ENCODE peak calls at places on chromosomes 12 and 14, in five cellular contexts. A, F, I, E and T are unnamed samples.

GRCh38 chr12:23684121-23684520 is 265.3 kb downstream of the SOX5 start:
- DNase-seq in A (no peak), I (no peak), E (no peak), F (no peak), T (no peak)

GRCh38 chr14:93764211-93764659 is 24.1 kb downstream of the PRIMA1 start:
- DNase-seq in E (peak; percentile 25), A (no peak), F (peak; percentile 86), I (no peak), T (no peak)

GRCh38 chr14:41636492-41637392 is 30.1 kb downstream of the LRFN5 start:
- DNase-seq in F (no peak), I (no peak), E (no peak), A (no peak), T (no peak)

GRCh38 chr12:78698747-78699146 is 165.8 kb upstream of the SYT1 start:
- DNase-seq in E (peak; percentile 31), I (no peak), F (no peak), A (no peak), T (no peak)

GRCh38 chr12:53816360-53817020 is 64.7 kb upstream of the CISTR start:
- DNase-seq in I (no peak), F (no peak), A (no peak), E (peak; percentile 46), T (no peak)

GRCh38 chr12:176321-177181 is 37.4 kb downstream of the SLC6A12 start:
- DNase-seq in F (no peak), A (no peak), I (no peak), E (peak; percentile 28), T (no peak)

GRCh38 chr12:94244165-94245133 is 96.1 kb downstream of the PLXNC1 start:
- DNase-seq in A (peak; percentile 92), E (no peak), I (no peak), F (no peak), T (peak; percentile 72)

GRCh38 chr12:17992002-17992656 is 97.9 kb downstream of the RERGL start:
- DNase-seq in F (no peak), A (no peak), E (peak; percentile 19), I (peak; percentile 28), T (no peak)

GRCh38 chr14:101223147-101223546 is 319.6 kb upstream of the RTL1 start:
- DNase-seq in E (no peak), F (no peak), A (no peak), I (no peak), T (no peak)

GRCh38 chr12:70070494-70071007 is 172.7 kb upstream of the CNOT2 start:
- DNase-seq in A (no peak), F (no peak), I (no peak), E (no peak), T (no peak)

GRCh38 chr12:105206686-105207374 is 29.1 kb downstream of the APPL2 start:
- DNase-seq in E (no peak), F (no peak), I (no peak), A (no peak), T (no peak)

GRCh38 chr12:92438641-92439396 is 264.0 kb upstream of the PLEKHG7 start:
- DNase-seq in E (no peak), F (no peak), I (no peak), A (no peak), T (no peak)

GRCh38 chr14:19771895-19772430 is 1.3 kb upstream of the OR4M1 start:
- DNase-seq in I (no peak), E (no peak), F (no peak), A (no peak), T (no peak)

GRCh38 chr12:131701705-131702572 is 9.0 kb upstream of the SFSWAP start:
- DNase-seq in I (no peak), A (no peak), F (no peak), E (no peak), T (no peak)

GRCh38 chr14:61025239-61026223 is 44.5 kb downstream of the SLC38A6 start:
- DNase-seq in A (peak; percentile 70), I (peak; percentile 41), E (peak; percentile 55), F (peak; percentile 75), T (no peak)

GRCh38 chr14:71165121-71165574 is 257.9 kb downstream of the PCNX1 start:
- DNase-seq in A (peak; percentile 73), F (no peak), E (peak; percentile 35), I (no peak), T (no peak)

GRCh38 chr12:123445388-123446344 is 9.2 kb upstream of the RILPL2 start:
- DNase-seq in I (no peak), F (peak; percentile 80), A (no peak), E (no peak), T (peak; percentile 72)

GRCh38 chr14:25026476-25027137 is 23.3 kb downstream of the STXBP6 start:
- DNase-seq in I (no peak), E (no peak), F (no peak), A (no peak), T (no peak)

GRCh38 chr12:11812558-11813421 is 163.3 kb downstream of the ETV6 start:
- DNase-seq in A (peak; percentile 83), E (peak; percentile 36), F (no peak), I (no peak), T (no peak)

GRCh38 chr12:130828895-130829294 is 10.2 kb downstream of the STX2 start:
- DNase-seq in E (no peak), F (no peak), I (no peak), A (no peak), T (no peak)

GRCh38 chr14:103442288-103442687 is 57.1 kb downstream of the MARK3 start:
- DNase-seq in F (no peak), E (no peak), A (no peak), I (no peak), T (no peak)

GRCh38 chr14:68124885-68125731 is 305.5 kb downstream of the RAD51B start:
- DNase-seq in F (no peak), A (no peak), E (peak; percentile 72), I (no peak), T (no peak)
- H3K27me3 ChIP-seq in F (no peaks in the 10 kb centered on the region), A (no peaks in the 10 kb centered on the region), E (no peaks in the 10 kb centered on the region), I (no peaks in the 10 kb centered on the region), T (no peaks in the 10 kb centered on the region)

GRCh38 chr12:109309441-109310246 is 560 bp upstream of the FOXN4 start:
- DNase-seq in E (no peak), F (no peak), A (no peak), I (no peak), T (no peak)

GRCh38 chr12:109307051-109307450 is 2.0 kb downstream of the FOXN4 start:
- DNase-seq in I (no peak), A (no peak), E (no peak), F (no peak), T (no peak)

GRCh38 chr12:109305547-109305946 is 3.5 kb downstream of the FOXN4 start:
- DNase-seq in F (no peak), E (no peak), I (no peak), A (no peak), T (no peak)

GRCh38 chr12:109310247-109311125 is 1.4 kb upstream of the FOXN4 start:
- DNase-seq in F (no peak), I (no peak), A (no peak), E (no peak), T (no peak)

DNA sequence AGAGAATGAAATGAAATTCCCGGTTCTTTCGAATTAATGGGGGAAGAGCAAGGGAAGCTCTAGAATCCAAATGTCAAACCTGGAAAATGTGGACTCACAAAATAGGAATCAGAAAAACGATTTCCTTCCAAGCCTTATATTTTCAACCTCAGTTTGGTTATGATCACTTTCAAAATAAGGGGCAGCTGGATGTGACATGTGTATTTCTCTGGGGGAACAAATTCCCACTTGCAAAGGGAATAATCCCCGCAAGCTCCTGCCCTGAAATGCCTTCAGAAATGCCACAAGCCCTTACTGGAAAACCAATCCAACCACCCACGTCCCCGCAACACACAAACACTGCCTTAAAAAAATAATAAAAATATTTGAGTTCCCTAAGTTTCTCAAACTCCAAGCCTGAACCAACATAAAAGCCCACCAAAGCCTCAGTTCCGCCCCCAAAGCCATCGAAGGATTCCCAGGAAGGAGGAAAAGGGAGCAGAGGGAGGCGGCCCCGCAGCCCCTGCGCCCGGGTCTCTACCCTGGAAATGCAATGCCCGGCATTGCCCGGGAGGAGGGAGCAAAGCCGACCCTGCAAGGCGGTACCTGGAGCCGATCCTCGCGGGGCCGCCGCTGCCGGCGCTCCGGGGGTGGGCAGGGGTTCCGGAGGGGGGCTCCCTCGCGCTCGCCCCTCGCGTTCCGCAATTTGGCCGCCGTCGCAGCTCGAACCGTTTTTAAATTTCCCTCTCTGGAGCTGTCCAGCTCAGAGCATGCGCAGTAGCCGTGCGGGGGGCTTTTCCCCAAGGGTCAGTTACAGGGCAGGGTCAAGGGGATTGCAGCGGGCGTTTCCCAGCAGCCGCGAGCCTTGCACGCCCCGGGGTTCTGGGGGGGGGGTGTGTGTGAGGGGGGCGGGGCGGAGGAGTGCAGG is at the start of gene FOXN4:
- DNase-seq in F (no peak), A (no peak), I (no peak), E (no peak), T (no peak)
- H3K27me3 ChIP-seq in F (no peaks in the 10 kb centered on the region), A (peaks cover 31% of the 10 kb centered on the region), I (peaks cover 15% of the 10 kb centered on the region), E (peaks cover 31% of the 10 kb centered on the region), T (peaks cover 71% of the 10 kb centered on the region)

GRCh38 chr14:105087963-105088811 is 23.0 kb upstream of the GPR132 start:
- DNase-seq in A (peak; percentile 81), E (peak; percentile 64), F (peak; percentile 88), I (no peak), T (peak; percentile 62)
- H3K27me3 ChIP-seq in A (no peaks in the 10 kb centered on the region), E (no peaks in the 10 kb centered on the region), F (no peaks in the 10 kb centered on the region), I (no peaks in the 10 kb centered on the region), T (peaks cover 15% of the 10 kb centered on the region)

GRCh38 chr14:90060312-90060964 is 1.4 kb upstream of the KCNK13 start:
- DNase-seq in A (no peak), F (no peak), I (peak; percentile 59), E (peak; percentile 67), T (peak; percentile 47)
- H3K27me3 ChIP-seq in A (peaks cover 37% of the 10 kb centered on the region), F (no peaks in the 10 kb centered on the region), I (no peaks in the 10 kb centered on the region), E (peaks cover 34% of the 10 kb centered on the region), T (peaks cover 72% of the 10 kb centered on the region)

DNA sequence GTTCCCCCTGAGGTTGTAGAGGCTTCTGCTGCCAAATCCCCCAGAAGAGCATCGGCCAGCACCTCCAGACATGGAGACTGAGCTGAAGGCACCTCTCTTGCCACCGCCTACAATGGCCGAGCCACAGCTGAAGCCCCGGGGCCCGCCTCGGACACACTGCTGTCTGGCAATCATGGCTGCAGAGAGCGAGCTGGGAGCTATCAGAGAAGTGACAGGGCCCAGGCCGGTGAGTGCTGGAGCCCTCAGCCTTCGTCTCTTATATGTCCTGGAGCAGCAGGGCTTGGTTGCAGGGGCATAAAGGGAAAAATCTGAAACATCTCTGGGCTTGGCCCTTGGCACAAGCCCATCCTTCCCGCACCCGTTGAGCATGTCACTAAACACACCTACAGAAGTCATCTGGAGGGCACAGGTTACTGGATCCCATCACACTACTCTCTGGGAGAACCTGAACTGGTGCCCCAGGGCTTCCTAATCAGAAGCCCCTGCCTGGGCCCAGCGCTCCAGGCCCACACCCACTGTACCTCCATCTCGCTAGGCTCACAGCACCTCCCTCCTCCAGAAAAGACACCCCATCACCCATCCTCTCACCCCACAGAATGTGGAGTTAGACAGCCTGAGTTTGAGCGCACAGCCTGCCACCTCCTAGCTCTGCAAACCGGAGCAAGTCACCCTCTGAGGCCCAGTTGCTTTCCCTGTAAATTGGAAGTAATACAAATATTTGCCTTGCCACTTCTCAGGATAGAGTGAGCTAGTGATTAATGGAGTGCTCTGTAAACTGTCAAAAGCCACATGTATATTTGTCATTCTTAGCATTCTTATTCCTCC is at the start of gene KRT4:
- DNase-seq in F (no peak), A (peak; percentile 68), I (no peak), E (no peak), T (no peak)
- H3K27me3 ChIP-seq in F (no peaks in the 10 kb centered on the region), A (no peaks in the 10 kb centered on the region), I (peaks cover 8% of the 10 kb centered on the region), E (peaks cover 6% of the 10 kb centered on the region), T (peaks cover 30% of the 10 kb centered on the region)

DNA sequence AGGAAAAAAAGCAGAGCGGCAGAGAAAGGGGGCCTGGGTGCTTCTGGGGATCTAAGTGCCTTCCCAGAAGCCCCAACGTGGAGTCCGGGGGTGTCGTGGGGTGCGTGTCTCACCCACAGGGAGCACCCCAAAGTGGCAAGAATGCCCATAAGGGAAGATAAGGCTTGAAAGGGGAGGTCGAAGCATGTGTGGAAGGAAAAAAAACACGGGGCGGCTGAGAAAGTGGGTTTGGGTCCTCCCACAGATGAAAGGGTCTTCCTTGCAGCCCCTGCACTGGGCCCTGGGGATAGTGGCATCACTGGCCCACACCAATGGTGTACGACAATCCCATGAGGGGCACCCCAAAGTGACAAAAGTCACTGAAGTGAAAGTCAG is 275.5 kb downstream of the ALG10 start:
- DNase-seq in F (no peak), A (peak; percentile 22), E (no peak), I (no peak), T (peak; percentile 19)
- H3K27me3 ChIP-seq in F (no peaks in the 10 kb centered on the region), A (no peaks in the 10 kb centered on the region), E (no peaks in the 10 kb centered on the region), I (no peaks in the 10 kb centered on the region), T (no peaks in the 10 kb centered on the region)